ENCODE peak calls at places on chromosomes 16 and 17, in ten cellular contexts. U, W, N, P, R, E, F, T, G and M are unnamed samples.

GRCh38 chr17:63399856-63400255 is 46.2 kb downstream of the CYB561 start:
- ATAC-seq in U (peak), W (no peak), N (peak), P (no peak), R (peak), E (no peak), F (peak), T (no peak), G (peak), M (no peak)

GRCh38 chr17:75571197-75571884 is 16.3 kb upstream of the MYO15B start:
- ATAC-seq in U (no peak), W (no peak), N (peak), P (peak), R (peak), E (peak), F (no peak), T (no peak), G (peak), M (peak)

GRCh38 chr17:70172921-70173320 is 3.6 kb downstream of the KCNJ2 start:
- ATAC-seq in U (no peak), W (no peak), N (no peak), P (no peak), R (no peak), E (no peak), F (no peak), T (no peak), G (no peak), M (no peak)

GRCh38 chr17:13510062-13510461 is 91.7 kb downstream of the HS3ST3A1 start:
- ATAC-seq in U (no peak), W (no peak), N (peak), P (no peak), R (peak), E (no peak), F (no peak), T (no peak), G (no peak), M (no peak)

GRCh38 chr17:73325527-73325842 is 13.7 kb upstream of the CDC42EP4 start:
- ATAC-seq in U (no peak), W (peak), N (peak), P (peak), R (peak), E (peak), F (peak), T (no peak), G (no peak), M (no peak)

GRCh38 chr16:74439685-74440084 is 18.4 kb upstream of the CLEC18B start:
- ATAC-seq in U (no peak), W (no peak), N (no peak), P (no peak), R (no peak), E (no peak), F (no peak), T (no peak), G (peak), M (no peak)

GRCh38 chr17:43634681-43635125 is 27.0 kb downstream of the MEOX1 start:
- ATAC-seq in U (peak), W (peak), N (peak), P (no peak), R (peak), E (no peak), F (no peak), T (no peak), G (no peak), M (no peak)

GRCh38 chr17:79517812-79518211 is 93.0 kb downstream of the RBFOX3 start:
- ATAC-seq in U (no peak), W (no peak), N (no peak), P (no peak), R (no peak), E (no peak), F (no peak), T (no peak), G (no peak), M (no peak)

GRCh38 chr17:35129973-35130351 is 8.5 kb downstream of the FNDC8 start:
- ATAC-seq in U (no peak), W (no peak), N (no peak), P (no peak), R (no peak), E (no peak), F (no peak), T (no peak), G (no peak), M (no peak)

GRCh38 chr17:68054296-68054900 is 18.9 kb downstream of the KPNA2 start:
- ATAC-seq in U (peak), W (no peak), N (peak), P (no peak), R (peak), E (no peak), F (peak), T (no peak), G (peak), M (no peak)

GRCh38 chr17:78474631-78475146 is 96.2 kb downstream of the PGS1 start:
- ATAC-seq in U (no peak), W (no peak), N (no peak), P (peak), R (no peak), E (no peak), F (no peak), T (peak), G (no peak), M (peak)

GRCh38 chr16:56708418-56708817 is 21.5 kb upstream of the NUP93 start:
- ATAC-seq in U (no peak), W (peak), N (no peak), P (no peak), R (no peak), E (no peak), F (no peak), T (peak), G (no peak), M (peak)

GRCh38 chr16:17590711-17591654 is 120.2 kb upstream of the XYLT1 start:
- ATAC-seq in U (no peak), W (no peak), N (no peak), P (no peak), R (no peak), E (no peak), F (no peak), T (peak), G (no peak), M (peak)

GRCh38 chr16:782766-783403 is 5.3 kb downstream of the RPUSD1 start:
- ATAC-seq in U (no peak), W (no peak), N (no peak), P (no peak), R (no peak), E (peak), F (no peak), T (no peak), G (no peak), M (no peak)

GRCh38 chr16:72128701-72129100 is 35.1 kb downstream of the DHX38 start:
- ATAC-seq in U (no peak), W (no peak), N (no peak), P (no peak), R (no peak), E (no peak), F (no peak), T (no peak), G (no peak), M (no peak)